ENCODE peak calls at places on chromosomes 13 and 19, in six cellular contexts. V is right lobe of liver, U is fibroblast of pulmonary artery, J is thyroid gland, Q is mucosa of descending colon, Z is brain microvascular endothelial cell. L is an unnamed sample.

GRCh38 chr19:43526884-43527859 is at the start of gene ETHE1:
- DNase-seq in V (peak), U (peak), J (peak), Q (peak), Z (peak), L (peak)

GRCh38 chr13:80778302-80778701 is 437.4 kb upstream of the SPRY2 start:
- DNase-seq in V (no peak), U (no peak), J (no peak), Q (peak), Z (no peak), L (no peak)

GRCh38 chr19:5530701-5531100 is 37.1 kb downstream of the TINCR start:
- DNase-seq in V (no peak), U (no peak), J (no peak), Q (no peak), Z (no peak), L (no peak)

GRCh38 chr19:33350538-33351309 is 22.8 kb upstream of the CEBPG start:
- DNase-seq in V (no peak), U (peak), J (no peak), Q (no peak), Z (peak), L (peak)

GRCh38 chr13:51501592-51502205 is 48.9 kb upstream of the INTS6 start:
- DNase-seq in V (no peak), U (peak), J (no peak), Q (no peak), Z (no peak), L (peak)

GRCh38 chr19:50486823-50487515 is 10.3 kb upstream of the GARIN5A start:
- DNase-seq in V (peak), U (peak), J (peak), Q (peak), Z (peak), L (peak)

GRCh38 chr19:16739546-16739945 is 19.9 kb downstream of the NWD1 start:
- DNase-seq in V (no peak), U (no peak), J (no peak), Q (no peak), Z (peak), L (no peak)

GRCh38 chr13:113666951-113667701 is at the start of gene GRK1:
- DNase-seq in V (peak), U (no peak), J (no peak), Q (no peak), Z (no peak), L (no peak)

GRCh38 chr19:57934820-57935665 is at the start of gene ZNF418:
- DNase-seq in V (peak), U (peak), J (peak), Q (peak), Z (peak), L (peak)

GRCh38 chr13:73039201-73040108 is 19.4 kb upstream of the KLF5 start:
- DNase-seq in V (no peak), U (no peak), J (no peak), Q (no peak), Z (no peak), L (no peak)

GRCh38 chr19:54158812-54159351 is 639 bp downstream of the LENG1 start:
- DNase-seq in V (no peak), U (no peak), J (no peak), Q (no peak), Z (no peak), L (peak)

GRCh38 chr19:37877147-37877546 is 29.2 kb downstream of the WDR87 start:
- DNase-seq in V (no peak), U (no peak), J (no peak), Q (no peak), Z (no peak), L (no peak)

GRCh38 chr19:37905936-37906867 is at the start of gene WDR87:
- DNase-seq in V (peak), U (peak), J (peak), Q (peak), Z (no peak), L (peak)

GRCh38 chr13:29702912-29703351 is 107.4 kb upstream of the SLC7A1 start:
- DNase-seq in V (no peak), U (peak), J (no peak), Q (peak), Z (peak), L (peak)

GRCh38 chr19:13260883-13261653 is 110.9 kb downstream of the IER2 start:
- DNase-seq in V (no peak), U (peak), J (no peak), Q (peak), Z (peak), L (peak)

DNA sequence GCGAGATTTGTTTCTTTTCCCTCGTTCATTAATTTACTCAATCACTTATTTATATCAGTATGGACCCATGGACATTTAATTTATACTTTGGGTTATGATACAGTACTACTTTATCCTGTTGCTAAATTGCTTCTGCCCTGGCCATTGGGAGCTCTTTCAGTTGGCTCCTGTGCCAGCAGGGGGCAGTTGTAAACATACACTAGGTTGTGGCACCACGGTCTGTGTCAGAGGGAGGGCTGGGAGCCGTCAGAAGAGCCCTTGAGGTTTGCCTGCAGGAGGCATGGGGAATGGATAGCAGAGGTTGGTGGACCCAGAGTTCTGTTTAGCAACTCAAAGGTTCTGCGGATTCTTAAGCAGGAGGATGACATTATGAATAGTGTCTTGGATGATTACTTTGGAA is 94.3 kb downstream of the ERCC5 start:
- DNase-seq in V (no peak), U (no peak), J (no peak), Q (no peak), Z (no peak), L (no peak)
- TF ChIP-seq CTCF in V (no peak), U (no peak), J (no peak), Q (no peak), Z (peak), L (no peak)

DNA sequence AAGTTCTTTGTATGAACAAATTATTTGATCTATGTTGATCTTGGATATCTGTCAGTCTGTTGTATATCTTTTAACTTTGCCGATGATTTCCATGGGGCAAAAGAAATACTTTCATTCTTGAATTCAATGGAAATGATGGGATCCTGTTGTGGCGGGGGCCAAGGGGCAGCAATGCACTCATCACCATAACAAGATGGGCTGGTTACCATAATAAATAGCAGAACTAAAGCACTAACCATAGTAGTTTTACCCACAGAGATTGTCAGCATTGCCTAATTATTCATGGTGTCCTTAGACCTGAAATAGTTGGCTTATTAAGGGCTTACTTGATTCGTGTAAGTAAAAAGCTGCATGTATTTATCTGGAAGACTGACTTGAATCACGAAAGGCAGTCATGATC is 309.6 kb downstream of the RFC3 start:
- DNase-seq in V (no peak), U (no peak), J (no peak), Q (no peak), Z (no peak), L (no peak)
- H3K4me3 ChIP-seq in V (no peak), U (no peak), J (no peak), Q (no peak), Z (no peak), L (no peak)

GRCh38 chr19:10820173-10820572 is 15.8 kb downstream of the TMED1 start:
- DNase-seq in V (no peak), U (no peak), J (no peak), Q (no peak), Z (no peak), L (no peak)
- TF ChIP-seq CTCF in V (peak), U (peak), J (no peak), Q (no peak), Z (peak), L (peak)

GRCh38 chr19:51873097-51873496 is 14.7 kb downstream of the ZNF577 start:
- DNase-seq in V (no peak), U (no peak), J (no peak), Q (no peak), Z (no peak), L (no peak)
- H3K4me3 ChIP-seq in V (no peak), U (no peak), J (no peak), Q (no peak), Z (no peak), L (no peak)

GRCh38 chr13:23462815-23463559 is 29.5 kb upstream of the SACS start:
- DNase-seq in V (no peak), U (no peak), J (no peak), Q (no peak), Z (peak), L (peak)
- TF ChIP-seq CTCF in V (no peak), U (no peak), J (no peak), Q (no peak), Z (no peak), L (no peak)

L was measured in fibroblast of the aortic adventitia.